ENCODE peak calls at places on chromosomes 7 and 10, in four cellular contexts. B is stomach, M is lower leg skin, R is choroid plexus epithelial cell. C is an unnamed sample.
A peak's percentile ranks its signal among the peaks of the same experiment; 100 is the strongest.

GRCh38 chr7:5703572-5704533 is 77.6 kb downstream of the RNF216 start:
- DNase-seq in R (peak; percentile 47), M (no peak), B (no peak), C (no peak)

GRCh38 chr10:42882597-42882996 is 100.0 kb downstream of the BMS1 start:
- DNase-seq in R (no peak), M (no peak), B (no peak), C (no peak)

GRCh38 chr10:60650272-60650800 is 127.9 kb upstream of the CDK1 start:
- DNase-seq in R (no peak), B (no peak), M (no peak), C (no peak)

GRCh38 chr7:93249749-93250148 is 17.6 kb downstream of the VPS50 start:
- DNase-seq in B (no peak), M (no peak), R (peak; percentile 64), C (peak; percentile 12)

GRCh38 chr7:28847176-28847575 is 111.0 kb downstream of the TRIL start:
- DNase-seq in R (no peak), B (no peak), M (no peak), C (no peak)

GRCh38 chr10:15236340-15236739 is 67.8 kb upstream of the NMT2 start:
- DNase-seq in R (peak; percentile 38), M (peak; percentile 48), B (no peak), C (peak; percentile 27)

GRCh38 chr7:157444011-157444842 is 107.4 kb downstream of the DNAJB6 start:
- DNase-seq in M (peak; percentile 81), B (no peak), R (no peak), C (no peak)

GRCh38 chr7:32588657-32589056 is 93.4 kb downstream of the AVL9 start:
- DNase-seq in M (no peak), R (peak; percentile 94), B (no peak), C (peak; percentile 80)

GRCh38 chr7:37987732-37988131 is 67.3 kb downstream of the EPDR1 start:
- DNase-seq in B (no peak), M (no peak), R (peak; percentile 51), C (peak; percentile 82)

GRCh38 chr7:29494350-29494749 is 69.3 kb upstream of the PRR15 start:
- DNase-seq in R (peak; percentile 79), M (no peak), B (no peak), C (peak; percentile 62)

GRCh38 chr7:15845868-15846267 is 159.4 kb upstream of the MEOX2 start:
- DNase-seq in M (no peak), B (no peak), R (no peak), C (no peak)
- TF ChIP-seq CTCF in M (no peak), B (no peak), R (no peak), C (no peak)

GRCh38 chr10:86176850-86177249 is 189.7 kb downstream of the GRID1 start:
- DNase-seq in M (peak; percentile 42), B (no peak), R (no peak), C (no peak)

GRCh38 chr10:86177483-86178155 is 189.0 kb downstream of the GRID1 start:
- DNase-seq in M (peak; percentile 45), R (no peak), B (no peak), C (no peak)

GRCh38 chr10:86179961-86180360 is 186.6 kb downstream of the GRID1 start:
- DNase-seq in B (no peak), M (peak; percentile 78), R (no peak), C (no peak)

GRCh38 chr10:86179143-86179505 is 187.5 kb downstream of the GRID1 start:
- DNase-seq in B (no peak), M (peak; percentile 34), R (no peak), C (no peak)

GRCh38 chr10:86178401-86179142 is 188.0 kb downstream of the GRID1 start:
- DNase-seq in M (peak; percentile 81), B (no peak), R (peak; percentile 2), C (no peak)
- TF ChIP-seq CTCF in M (no peak), B (no peak), R (peak; percentile 38), C (peak; percentile 8)

GRCh38 chr10:102701796-102702195 is 12.4 kb downstream of the ARL3 start:
- DNase-seq in R (no peak), B (no peak), M (no peak), C (no peak)

GRCh38 chr10:102705531-102705930 is 8.7 kb downstream of the ARL3 start:
- DNase-seq in R (no peak), B (no peak), M (no peak), C (no peak)

GRCh38 chr10:102704915-102705314 is 9.3 kb downstream of the ARL3 start:
- DNase-seq in R (peak; percentile 54), B (no peak), M (no peak), C (peak; percentile 48)

GRCh38 chr10:102702742-102703141 is 11.5 kb downstream of the ARL3 start:
- DNase-seq in B (no peak), R (no peak), M (no peak), C (no peak)

GRCh38 chr10:102701272-102701671 is 12.9 kb downstream of the ARL3 start:
- DNase-seq in M (no peak), R (no peak), B (no peak), C (no peak)
- TF ChIP-seq CTCF in M (no peak), R (no peak), B (no peak), C (no peak)

GRCh38 chr10:927131-927530 is 4.4 kb downstream of the LARP4B start:
- DNase-seq in R (no peak), M (peak; percentile 40), B (no peak), C (no peak)

GRCh38 chr10:921471-922414 is 9.8 kb downstream of the LARP4B start:
- DNase-seq in R (peak; percentile 68), M (no peak), B (no peak), C (peak; percentile 79)

GRCh38 chr10:923844-924523 is 7.5 kb downstream of the LARP4B start:
- DNase-seq in M (peak; percentile 42), R (no peak), B (no peak), C (no peak)

GRCh38 chr10:926075-926698 is 5.3 kb downstream of the LARP4B start:
- DNase-seq in R (no peak), B (no peak), M (peak; percentile 69), C (no peak)

GRCh38 chr10:924524-924859 is 7.0 kb downstream of the LARP4B start:
- DNase-seq in M (peak; percentile 29), R (no peak), B (no peak), C (no peak)
- TF ChIP-seq CTCF in M (no peak), R (no peak), B (no peak), C (no peak)

DNA sequence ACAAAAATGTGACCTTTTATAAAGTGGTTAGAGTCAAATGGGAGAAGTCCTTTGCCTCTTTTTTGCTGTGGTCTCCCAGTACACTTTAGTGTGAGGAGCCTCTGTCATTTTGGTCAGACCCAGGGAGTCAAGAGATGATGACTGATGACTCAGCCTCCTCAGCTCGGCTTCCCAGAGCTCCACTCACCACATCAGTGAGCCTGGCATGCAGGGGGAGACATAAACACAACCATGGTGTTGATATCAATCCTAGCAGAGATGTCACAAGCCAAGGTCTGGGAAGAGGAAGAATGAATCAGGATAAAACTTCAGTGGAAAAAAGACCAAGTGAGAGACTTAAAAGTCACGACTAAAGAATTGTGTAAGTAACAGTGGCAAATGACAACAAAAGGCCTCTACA is 50.1 kb downstream of the TFAM start:
- DNase-seq in B (no peak), R (peak; percentile 99), M (peak; percentile 87), C (peak; percentile 99)
- TF ChIP-seq CTCF in B (no peak), R (peak; percentile 39), M (no peak), C (peak; percentile 17)

C was measured in astrocyte of the spinal cord.